ENCODE peak calls at places on chromosomes 12 and 14, in seven cellular contexts. U is transverse colon, B is WERI-Rb-1, P is colonic mucosa, C is cardiac muscle cell, S is fibroblast of lung, W is breast epithelium. A is an unnamed sample. For H3K9me3 and H3K27me3, the result is how much of the 10 kb centered on the place peaks cover.

GRCh38 chr14:61662437-61663311 is 32.6 kb upstream of the HIF1A start:
- DNase-seq in C (peak), W (no peak), S (peak), P (peak), B (no peak), U (peak), A (no peak)

GRCh38 chr14:69615471-69616407 is 4.3 kb downstream of the SUSD6 start:
- DNase-seq in P (peak), S (peak), C (no peak), W (no peak), U (peak), B (no peak), A (no peak)

GRCh38 chr12:26097046-26097878 is 27.6 kb downstream of the BHLHE41 start:
- DNase-seq in W (peak), C (peak), S (peak), B (peak), P (peak), U (peak), A (no peak)

GRCh38 chr14:38824691-38825090 is 278.3 kb downstream of the SEC23A start:
- DNase-seq in W (no peak), C (no peak), P (no peak), U (no peak), B (no peak), S (no peak), A (no peak)

GRCh38 chr12:116736962-116737773 is 701 bp downstream of the SPRING1 start:
- DNase-seq in S (no peak), P (peak), U (peak), C (peak), W (no peak), B (no peak), A (no peak)

GRCh38 chr12:91215940-91216454 is 33.4 kb upstream of the DCN start:
- DNase-seq in B (no peak), U (no peak), C (no peak), S (peak), W (no peak), P (no peak), A (no peak)

GRCh38 chr12:65836419-65837197 is 12.3 kb downstream of the HMGA2 start:
- DNase-seq in W (no peak), S (no peak), B (no peak), P (no peak), U (no peak), C (no peak), A (no peak)

GRCh38 chr12:54368709-54369596 is 4.7 kb upstream of the GPR84 start:
- DNase-seq in B (peak), S (peak), W (peak), C (peak), U (peak), P (peak), A (no peak)

GRCh38 chr12:90216815-90217214 is 508.2 kb upstream of the ATP2B1 start:
- DNase-seq in S (no peak), C (no peak), W (no peak), P (no peak), U (no peak), B (no peak), A (no peak)

GRCh38 chr12:40692617-40693502 is 621 bp downstream of the CNTN1 start:
- DNase-seq in P (peak), C (peak), U (no peak), B (peak), S (no peak), W (peak), A (no peak)

GRCh38 chr12:32264995-32265394 is 134.4 kb upstream of the FGD4 start:
- DNase-seq in P (no peak), C (no peak), S (peak), B (peak), W (no peak), U (no peak), A (no peak)

GRCh38 chr12:117518594-117519270 is 157.3 kb upstream of the NOS1 start:
- DNase-seq in B (no peak), C (no peak), P (peak), U (peak), S (no peak), W (peak), A (no peak)

GRCh38 chr12:50326636-50327284 is 43.4 kb upstream of the LIMA1 start:
- DNase-seq in W (no peak), U (peak), C (no peak), P (peak), S (peak), B (no peak), A (no peak)

GRCh38 chr12:112838731-112839130 is 47.2 kb downstream of the RPH3A start:
- DNase-seq in C (no peak), W (no peak), B (no peak), P (no peak), U (no peak), S (no peak), A (no peak)

GRCh38 chr12:117825827-117826226 is 143.0 kb downstream of the KSR2 start:
- DNase-seq in C (no peak), B (no peak), P (no peak), W (no peak), S (no peak), U (no peak), A (no peak)

GRCh38 chr12:56863789-56864188 is 70.4 kb downstream of the SDR9C7 start:
- DNase-seq in W (no peak), C (no peak), S (no peak), U (no peak), B (no peak), P (no peak), A (no peak)

GRCh38 chr12:56864318-56864717 is 69.9 kb downstream of the SDR9C7 start:
- DNase-seq in S (no peak), C (no peak), U (no peak), W (no peak), P (no peak), B (no peak), A (no peak)

GRCh38 chr12:56862264-56862663 is 71.9 kb downstream of the SDR9C7 start:
- DNase-seq in W (no peak), P (no peak), S (no peak), C (no peak), B (no peak), U (no peak), A (no peak)

GRCh38 chr12:56866493-56866892 is 67.7 kb downstream of the SDR9C7 start:
- DNase-seq in C (no peak), P (no peak), U (no peak), W (no peak), B (no peak), S (no peak), A (no peak)

GRCh38 chr12:56867216-56867615 is 67.0 kb downstream of the SDR9C7 start:
- DNase-seq in U (no peak), S (no peak), P (no peak), C (no peak), W (no peak), B (no peak), A (no peak)
- H3K9me3 ChIP-seq in U (under half), S (under half), P (under half), C (under half), W (under half), B (under half), A (under half)

GRCh38 chr14:33062881-33063280 is 124.2 kb downstream of the NPAS3 start:
- DNase-seq in W (no peak), B (no peak), U (no peak), P (no peak), S (no peak), C (no peak), A (no peak)
- H3K4me3 ChIP-seq in W (no peak), B (no peak), U (no peak), P (no peak), S (no peak), C (no peak), A (no peak)

GRCh38 chr12:109617496-109617895 is 43.9 kb downstream of the MVK start:
- DNase-seq in P (no peak), B (no peak), W (no peak), U (no peak), S (no peak), C (no peak), A (no peak)

GRCh38 chr12:109613611-109614455 is 40.2 kb downstream of the MVK start:
- DNase-seq in S (no peak), P (no peak), W (no peak), U (no peak), B (no peak), C (no peak), A (no peak)

GRCh38 chr12:109618091-109618490 is 44.5 kb downstream of the MVK start:
- DNase-seq in P (no peak), W (no peak), U (no peak), B (no peak), S (no peak), C (no peak), A (no peak)

GRCh38 chr12:109612975-109613502 is 39.4 kb downstream of the MVK start:
- DNase-seq in B (no peak), U (no peak), P (no peak), W (no peak), S (no peak), C (no peak), A (no peak)

DNA sequence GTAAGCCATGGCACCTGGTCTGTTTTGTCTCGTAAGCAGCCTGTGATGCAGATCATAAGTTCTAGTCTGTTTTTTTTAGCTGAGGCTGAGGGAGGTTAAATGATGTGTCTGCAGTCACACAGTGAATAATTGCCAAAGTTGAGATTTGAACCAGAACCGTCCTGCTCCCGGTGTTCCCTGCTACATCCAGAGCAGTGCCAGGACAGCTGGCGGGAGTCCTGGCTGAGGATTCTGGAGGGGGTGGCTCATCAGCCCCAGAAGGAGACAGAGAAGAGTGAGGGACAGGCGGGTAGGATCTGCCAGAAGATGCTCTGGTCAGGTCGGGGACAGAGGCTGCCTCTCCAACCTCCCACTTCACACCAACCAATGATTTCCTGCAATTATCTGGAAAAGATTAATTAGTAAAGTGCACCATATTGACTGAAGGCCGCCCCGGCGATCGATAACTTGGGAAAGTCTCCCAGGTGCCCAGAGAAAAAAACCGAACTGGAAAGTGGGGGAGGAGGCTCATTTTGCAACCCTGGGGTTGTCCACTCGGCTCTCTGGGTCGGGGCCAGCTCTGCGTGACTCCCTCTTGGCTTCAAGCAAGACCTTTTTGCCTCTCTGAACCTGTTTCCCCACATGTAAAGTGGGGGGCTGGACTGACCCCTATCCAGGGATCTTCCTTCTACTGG is 42.1 kb downstream of the MVK start:
- DNase-seq in U (no peak), W (no peak), S (no peak), B (no peak), P (no peak), C (no peak), A (no peak)
- H3K27me3 ChIP-seq in U (under half), W (under half), S (under half), B (under half), P (under half), C (under half), A (under half)

DNA sequence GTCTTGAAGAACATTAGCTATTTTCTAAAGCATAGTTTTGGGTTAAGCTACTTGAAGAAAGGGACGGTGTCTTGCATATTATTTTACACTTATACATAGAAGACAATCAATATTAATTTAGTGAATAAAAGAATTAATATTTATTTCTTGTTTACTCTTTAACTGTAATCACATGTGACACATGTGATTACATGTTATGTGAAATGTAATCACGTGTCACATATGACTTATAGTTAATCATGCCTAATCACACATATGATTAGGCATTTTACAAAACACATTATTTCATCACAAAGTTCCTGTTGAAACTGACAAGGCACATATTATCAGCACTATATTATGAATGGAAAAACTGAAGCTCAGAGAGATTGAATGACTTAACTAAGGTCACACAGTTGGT is 4.8 kb downstream of the PAH start:
- DNase-seq in C (no peak), P (no peak), S (no peak), W (no peak), U (no peak), B (no peak), A (no peak)
- H3K9me3 ChIP-seq in C (under half), P (under half), S (under half), W (under half), U (under half), B (under half), A (under half)